ENCODE peak calls at places on chromosomes 7 and 10, in ten cellular contexts. H, P, K, V, I, S, Q, O, U and E are unnamed samples. For H3K4me1, the result is how much of the 10 kb centered on the place peaks cover.

GRCh38 chr10:28367865-28368541 is 65.1 kb upstream of the MPP7 start:
- DNase-seq in O (no peak), S (no peak), K (no peak), Q (no peak), I (no peak), P (no peak), U (no peak), H (peak), V (no peak), E (no peak)

GRCh38 chr10:122307669-122308486 is 36.8 kb downstream of the BTBD16 start:
- DNase-seq in H (peak), K (no peak), U (peak), I (peak), V (peak), Q (peak), S (no peak), O (peak), P (peak), E (no peak)

GRCh38 chr7:42494199-42494710 is 257.2 kb upstream of the GLI3 start:
- DNase-seq in U (no peak), P (no peak), K (peak), H (no peak), I (no peak), O (no peak), V (no peak), Q (no peak), S (no peak), E (no peak)

GRCh38 chr7:114922652-114923402 is 933 bp downstream of the MDFIC start:
- DNase-seq in H (peak), O (peak), I (no peak), U (no peak), Q (peak), K (no peak), P (peak), V (peak), S (no peak), E (peak)

GRCh38 chr7:5419523-5420107 is 4.0 kb downstream of the TNRC18 start:
- DNase-seq in K (no peak), P (peak), S (peak), V (no peak), O (no peak), Q (peak), I (no peak), U (no peak), H (no peak), E (peak)

GRCh38 chr10:72364239-72364777 is 9.6 kb upstream of the DNAJB12 start:
- DNase-seq in V (peak), H (peak), O (peak), Q (peak), K (peak), I (peak), U (peak), S (peak), P (peak), E (peak)

GRCh38 chr7:54722026-54722425 is 37.0 kb downstream of the SEC61G start:
- DNase-seq in I (no peak), K (no peak), Q (no peak), H (no peak), S (no peak), P (no peak), V (no peak), O (peak), U (no peak), E (no peak)

GRCh38 chr7:88664630-88665233 is 94.8 kb upstream of the ZNF804B start:
- DNase-seq in H (no peak), P (no peak), Q (no peak), V (no peak), K (no peak), S (no peak), I (no peak), O (peak), U (no peak), E (no peak)

GRCh38 chr7:69684955-69685631 is 86.8 kb downstream of the AUTS2 start:
- DNase-seq in I (no peak), H (no peak), U (no peak), V (no peak), Q (no peak), P (peak), O (no peak), S (no peak), K (no peak), E (no peak)

GRCh38 chr10:73501651-73502050 is 5.8 kb upstream of the PPP3CB start:
- DNase-seq in U (no peak), P (no peak), Q (no peak), K (no peak), V (no peak), O (no peak), H (no peak), S (no peak), I (no peak), E (no peak)

GRCh38 chr7:2142386-2142785 is 90.4 kb downstream of the MAD1L1 start:
- DNase-seq in I (no peak), V (no peak), S (no peak), O (no peak), H (no peak), U (no peak), Q (no peak), K (no peak), P (no peak), E (no peak)

GRCh38 chr10:18438356-18439126 is 212.8 kb downstream of the NSUN6 start:
- DNase-seq in U (no peak), K (no peak), I (no peak), P (no peak), S (no peak), O (no peak), H (no peak), Q (no peak), V (no peak), E (no peak)

GRCh38 chr7:99392659-99393362 is 15.6 kb downstream of the PDAP1 start:
- DNase-seq in I (peak), U (peak), S (no peak), K (peak), H (peak), Q (peak), P (peak), O (no peak), V (peak), E (peak)

GRCh38 chr7:63925626-63926460 is 72.8 kb upstream of the ZNF722 start:
- DNase-seq in I (no peak), K (peak), U (peak), P (peak), V (peak), S (no peak), H (peak), O (peak), Q (peak), E (peak)

GRCh38 chr7:132073920-132074589 is 502.2 kb downstream of the PLXNA4 start:
- DNase-seq in O (no peak), P (no peak), U (no peak), K (no peak), I (no peak), Q (no peak), H (no peak), V (no peak), S (no peak), E (no peak)

GRCh38 chr10:132592790-132593788 is 55.5 kb downstream of the INPP5A start:
- DNase-seq in K (no peak), H (peak), O (no peak), P (no peak), U (no peak), S (no peak), V (peak), I (no peak), Q (no peak), E (no peak)

GRCh38 chr7:27149817-27150567 is 2.4 kb downstream of the HOXA3 start:
- DNase-seq in V (peak), K (no peak), P (no peak), O (no peak), Q (no peak), I (peak), H (peak), S (no peak), U (no peak), E (no peak)

GRCh38 chr10:74932648-74933047 is 106.2 kb downstream of the KAT6B start:
- DNase-seq in V (peak), K (no peak), O (no peak), Q (peak), P (peak), H (peak), S (no peak), I (peak), U (no peak), E (peak)

GRCh38 chr7:143391462-143392404 is 10.6 kb downstream of the ZYX start:
- DNase-seq in K (no peak), P (peak), O (no peak), S (no peak), V (peak), I (no peak), H (peak), U (peak), Q (peak), E (peak)

GRCh38 chr7:33072471-33072870 is 9.9 kb upstream of the NT5C3A start:
- DNase-seq in V (no peak), U (no peak), H (no peak), O (no peak), K (no peak), I (no peak), Q (no peak), P (no peak), S (peak), E (no peak)

GRCh38 chr10:114343623-114344306 is 60.5 kb downstream of the AFAP1L2 start:
- DNase-seq in K (no peak), P (no peak), U (no peak), Q (no peak), V (no peak), I (no peak), S (no peak), O (no peak), H (no peak), E (no peak)

GRCh38 chr7:18352339-18353255 is 143.0 kb upstream of the HDAC9 start:
- DNase-seq in V (no peak), U (peak), Q (no peak), P (no peak), H (peak), O (peak), I (no peak), S (peak), K (no peak), E (peak)

GRCh38 chr10:114526112-114526496 is 121.8 kb upstream of the AFAP1L2 start:
- DNase-seq in K (no peak), V (no peak), I (no peak), Q (no peak), P (no peak), S (no peak), H (no peak), O (no peak), U (no peak), E (no peak)

GRCh38 chr7:80833289-80834104 is 85.4 kb downstream of the SEMA3C start:
- DNase-seq in S (no peak), H (no peak), K (no peak), U (no peak), Q (no peak), V (no peak), P (no peak), O (peak), I (no peak), E (no peak)

GRCh38 chr7:16881809-16882208 is at the start of gene AGR3:
- DNase-seq in P (no peak), S (no peak), O (no peak), Q (no peak), V (no peak), K (no peak), U (no peak), H (no peak), I (no peak), E (peak)

GRCh38 chr7:12788591-12788990 is 101.2 kb downstream of the ARL4A start:
- DNase-seq in H (no peak), K (no peak), I (no peak), O (no peak), Q (no peak), U (no peak), S (no peak), V (no peak), P (no peak), E (no peak)

GRCh38 chr10:102644066-102644645 is at the start of gene TRIM8:
- DNase-seq in Q (peak), S (peak), I (no peak), U (peak), O (peak), H (peak), K (no peak), P (no peak), V (no peak), E (peak)

GRCh38 chr7:87876759-87877234 is 504 bp downstream of the DBF4 start:
- DNase-seq in V (peak), H (peak), P (peak), I (peak), K (peak), Q (peak), U (peak), S (peak), O (peak), E (peak)

GRCh38 chr7:101017099-101017777 is 2.6 kb upstream of the MUC17 start:
- DNase-seq in O (peak), U (peak), P (peak), K (no peak), S (peak), H (peak), V (peak), Q (peak), I (peak), E (peak)

GRCh38 chr7:2191026-2191425 is 41.7 kb downstream of the MAD1L1 start:
- DNase-seq in V (no peak), H (no peak), O (no peak), U (no peak), Q (no peak), S (no peak), I (no peak), P (no peak), K (no peak), E (no peak)

GRCh38 chr7:45972629-45973312 is 51.7 kb upstream of the IGFBP3 start:
- DNase-seq in P (no peak), S (peak), V (no peak), K (peak), Q (no peak), I (no peak), O (peak), H (no peak), U (no peak), E (no peak)

GRCh38 chr10:80491251-80492102 is 37.4 kb downstream of the TSPAN14 start:
- DNase-seq in O (peak), H (no peak), S (peak), U (no peak), P (no peak), K (no peak), Q (no peak), I (no peak), V (no peak), E (peak)

GRCh38 chr7:129748710-129749109 is 137.2 kb downstream of the NRF1 start:
- DNase-seq in U (no peak), I (no peak), H (no peak), O (no peak), K (no peak), Q (no peak), P (no peak), V (no peak), S (no peak), E (no peak)

GRCh38 chr7:124785994-124786393 is 20.4 kb upstream of the GPR37 start:
- DNase-seq in U (no peak), I (no peak), O (no peak), S (no peak), H (no peak), K (no peak), P (no peak), V (no peak), Q (no peak), E (no peak)
- H3K4me1 ChIP-seq in U (under half), I (under half), O (under half), S (under half), H (under half), K (under half), P (under half), V (under half), Q (under half), E (under half)

DNA sequence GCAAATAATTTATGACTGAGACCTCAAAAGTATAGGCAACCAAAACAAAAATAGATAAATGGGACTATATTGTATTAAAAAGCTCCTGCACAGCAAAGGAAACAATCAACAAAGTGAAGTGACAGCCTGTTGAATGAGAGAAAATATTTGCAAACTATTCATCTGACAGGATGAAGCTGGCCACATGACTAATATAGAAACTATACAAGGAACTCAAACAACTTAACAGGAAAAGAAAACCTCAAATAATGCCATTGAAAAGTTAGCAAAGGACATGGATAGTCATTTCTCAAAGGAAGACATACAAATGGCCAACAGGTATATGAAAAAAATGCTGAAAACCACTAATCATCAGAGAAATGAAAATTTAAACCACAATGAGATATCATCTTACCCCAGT is 245.1 kb downstream of the STK31 start:
- DNase-seq in H (no peak), P (no peak), S (no peak), Q (no peak), K (no peak), V (no peak), I (no peak), O (no peak), U (no peak), E (no peak)
- TF ChIP-seq EP300 in H (no peak), P (no peak), S (no peak), Q (no peak), K (no peak), V (no peak), I (no peak), O (no peak), U (no peak), E (no peak)

DNA sequence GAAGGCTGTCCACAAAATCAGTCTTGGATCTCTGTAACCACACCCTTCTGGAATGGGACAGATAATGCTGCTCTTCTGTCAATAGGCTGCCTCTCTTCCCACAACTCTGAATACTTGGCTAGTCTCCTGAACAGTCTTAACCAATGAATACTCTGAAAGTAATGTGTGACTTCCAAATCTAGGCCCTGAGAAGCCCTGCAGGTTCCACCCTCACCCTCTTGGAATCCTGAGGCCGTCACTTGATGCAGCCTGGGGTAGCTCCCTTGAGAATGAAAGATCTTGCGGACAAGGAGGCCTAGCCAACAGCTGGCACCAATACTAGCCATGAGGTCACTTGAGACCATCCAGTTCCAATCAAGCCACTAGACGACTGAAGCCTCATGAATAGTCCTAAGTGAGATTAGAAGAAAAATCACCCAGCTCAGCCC is 109.2 kb downstream of the ARHGAP12 start:
- DNase-seq in O (no peak), H (no peak), I (peak), S (no peak), P (peak), U (peak), K (no peak), V (no peak), Q (no peak), E (no peak)
- H3K27ac ChIP-seq in O (no peak), H (no peak), I (no peak), S (no peak), P (no peak), U (peak), K (no peak), V (no peak), Q (no peak), E (peak)

GRCh38 chr7:117912421-117912820 is 39.2 kb upstream of the CTTNBP2 start:
- DNase-seq in O (no peak), Q (no peak), S (no peak), I (no peak), P (no peak), K (no peak), V (no peak), U (no peak), H (no peak), E (no peak)
- H3K4me1 ChIP-seq in O (under half), Q (under half), S (under half), I (under half), P (under half), K (under half), V (under half), U (under half), H (under half), E (under half)

DNA sequence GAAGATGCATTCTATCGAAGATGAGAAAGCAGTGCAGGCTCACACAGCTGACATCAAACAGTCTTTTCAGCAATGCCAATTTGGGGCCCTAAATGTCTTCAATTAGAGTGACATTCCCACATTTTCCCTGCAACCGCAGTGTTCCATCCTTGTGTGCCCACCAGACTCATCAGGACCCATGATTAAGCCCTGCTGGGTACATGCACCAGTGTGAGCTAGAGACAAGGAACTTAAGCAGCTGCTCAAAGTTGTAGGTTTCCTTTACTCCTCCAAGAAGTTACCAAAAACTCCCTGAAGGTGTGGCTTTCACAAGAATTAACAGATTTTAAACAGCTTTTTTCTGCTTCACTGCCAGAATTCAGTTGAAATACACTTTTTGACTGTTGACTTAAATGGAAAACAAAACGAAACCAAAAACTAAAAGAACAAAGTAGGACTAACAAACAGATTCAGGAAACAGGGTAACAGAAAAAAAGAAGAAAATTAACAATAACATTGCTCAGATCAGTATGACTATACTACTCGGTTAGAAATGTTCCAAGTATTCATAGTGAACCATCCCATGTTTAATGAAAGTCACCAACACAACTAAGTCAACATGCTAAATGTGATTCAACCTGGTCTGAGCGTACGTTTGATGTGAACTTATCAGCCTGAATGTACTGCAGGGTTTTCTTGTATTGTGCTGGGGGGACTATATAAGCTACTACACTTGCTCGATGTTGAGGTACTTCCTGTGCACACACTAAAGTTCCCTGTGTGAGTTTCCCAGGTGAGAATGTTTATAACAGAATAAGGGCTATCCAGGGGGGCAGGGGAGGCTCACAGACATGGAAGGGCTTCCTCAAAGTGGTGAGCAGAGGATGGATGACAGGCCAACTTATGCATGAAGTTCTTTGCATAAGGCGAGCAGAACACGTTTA is 22.3 kb downstream of the SLC37A3 start:
- DNase-seq in U (no peak), H (no peak), P (no peak), V (no peak), I (no peak), S (no peak), Q (no peak), O (no peak), K (no peak), E (no peak)
- TF ChIP-seq EP300 in U (no peak), H (no peak), P (no peak), V (no peak), I (no peak), S (no peak), Q (no peak), O (no peak), K (no peak), E (no peak)